ENCODE peak calls at places on chromosomes 12 and 14, in four cellular contexts. I is LoVo, Z is RCC 7860, T is GM04503. E is an unnamed sample.

GRCh38 chr12:15045451-15045850 is 72.6 kb downstream of the PDE6H start:
- DNase-seq in I (no peak), Z (no peak), T (no peak), E (no peak)

GRCh38 chr12:3418609-3419469 is 72.2 kb upstream of the PRMT8 start:
- DNase-seq in I (no peak), Z (no peak), T (no peak), E (no peak)

GRCh38 chr12:3293446-3294161 is 197.4 kb upstream of the PRMT8 start:
- DNase-seq in I (no peak), Z (peak; percentile 20), T (no peak), E (no peak)

GRCh38 chr14:34911209-34912150 is 36.3 kb upstream of the BAZ1A start:
- DNase-seq in I (peak; percentile 27), Z (no peak), T (no peak), E (no peak)

GRCh38 chr12:1799068-1799881 is 21.1 kb upstream of the LRTM2 start:
- DNase-seq in I (no peak), Z (no peak), T (no peak), E (no peak)

GRCh38 chr14:72472845-72473244 is 421.1 kb downstream of the DPF3 start:
- DNase-seq in I (no peak), Z (no peak), T (no peak), E (no peak)

GRCh38 chr12:81758421-81759214 is 532 bp downstream of the PPFIA2 start:
- DNase-seq in I (no peak), Z (no peak), T (no peak), E (no peak)

GRCh38 chr12:123005081-123005626 is 24.7 kb downstream of the ARL6IP4 start:
- DNase-seq in I (no peak), Z (no peak), T (no peak), E (no peak)

GRCh38 chr14:24670594-24670993 is 36.6 kb upstream of the GZMB start:
- DNase-seq in I (no peak), Z (no peak), T (no peak), E (no peak)